ENCODE peak calls at places on chromosomes 5 and 9, in seven cellular contexts. Y is stomach, H is WTC11, D is pancreas, X is tibial nerve, J is lung, N is HepG2. O is an unnamed sample.

GRCh38 chr9:26326473-26327044 is 566.0 kb downstream of the CAAP1 start:
- DNase-seq in Y (no peak), H (peak), D (no peak), X (peak), J (no peak), N (peak), O (no peak)

GRCh38 chr9:4306788-4307144 is 6.9 kb upstream of the GLIS3 start:
- DNase-seq in Y (no peak), H (no peak), D (no peak), X (no peak), J (no peak), N (no peak), O (no peak)

GRCh38 chr5:102722930-102723329 is 32.2 kb upstream of the PAM start:
- DNase-seq in Y (no peak), H (no peak), D (no peak), X (no peak), J (no peak), N (no peak), O (no peak)

GRCh38 chr9:4422495-4422894 is 67.8 kb upstream of the SLC1A1 start:
- DNase-seq in Y (peak), H (no peak), D (no peak), X (no peak), J (no peak), N (no peak), O (no peak)

GRCh38 chr5:157535042-157535865 is 40.3 kb downstream of the ADAM19 start:
- DNase-seq in Y (no peak), H (no peak), D (no peak), X (no peak), J (peak), N (peak), O (no peak)

GRCh38 chr9:15529566-15530324 is 19.0 kb upstream of the PSIP1 start:
- DNase-seq in Y (no peak), H (no peak), D (no peak), X (no peak), J (no peak), N (no peak), O (no peak)

GRCh38 chr5:173051746-173052145 is 4.4 kb upstream of the CREBRF start:
- DNase-seq in Y (no peak), H (no peak), D (no peak), X (no peak), J (no peak), N (no peak), O (no peak)

GRCh38 chr9:136346927-136347465 is 16.5 kb downstream of the DNLZ start:
- DNase-seq in Y (no peak), H (no peak), D (no peak), X (no peak), J (no peak), N (no peak), O (no peak)

GRCh38 chr9:121737481-121737931 is 86.1 kb downstream of the DAB2IP start:
- DNase-seq in Y (no peak), H (no peak), D (no peak), X (no peak), J (no peak), N (no peak), O (no peak)

GRCh38 chr5:18202147-18202546 is 567.9 kb downstream of the TAF11L14 start:
- DNase-seq in Y (no peak), H (no peak), D (no peak), X (no peak), J (no peak), N (no peak), O (no peak)

GRCh38 chr5:1648806-1649205 is 125.0 kb upstream of the LPCAT1 start:
- DNase-seq in Y (no peak), H (no peak), D (no peak), X (no peak), J (no peak), N (no peak), O (no peak)

GRCh38 chr5:146059349-146060220 is 45.8 kb downstream of the PLAC8L1 start:
- DNase-seq in Y (no peak), H (no peak), D (no peak), X (no peak), J (no peak), N (no peak), O (no peak)

GRCh38 chr5:36066540-36067210 is at the start of gene UGT3A2:
- DNase-seq in Y (no peak), H (peak), D (no peak), X (no peak), J (no peak), N (no peak), O (no peak)

GRCh38 chr5:105817416-105817815 is 1853.3 kb downstream of the EFNA5 start:
- DNase-seq in Y (no peak), H (no peak), D (no peak), X (no peak), J (no peak), N (no peak), O (no peak)

GRCh38 chr9:27367922-27368316 is 71.0 kb upstream of the EQTN start:
- DNase-seq in Y (no peak), H (no peak), D (no peak), X (peak), J (no peak), N (no peak), O (no peak)

GRCh38 chr9:136351237-136351800 is 12.2 kb downstream of the DNLZ start:
- DNase-seq in Y (no peak), H (no peak), D (no peak), X (no peak), J (no peak), N (no peak), O (no peak)

GRCh38 chr9:100472725-100473261 is at the start of gene TMEFF1:
- DNase-seq in Y (peak), H (peak), D (peak), X (no peak), J (no peak), N (peak), O (peak)

GRCh38 chr5:87076931-87077330 is 190.8 kb upstream of the RASA1 start:
- DNase-seq in Y (no peak), H (no peak), D (no peak), X (no peak), J (no peak), N (no peak), O (no peak)

GRCh38 chr9:123090956-123091355 is 57.5 kb downstream of the GPR21 start:
- DNase-seq in Y (no peak), H (no peak), D (no peak), X (no peak), J (no peak), N (no peak), O (no peak)

GRCh38 chr9:123093141-123093540 is 59.7 kb downstream of the GPR21 start:
- DNase-seq in Y (no peak), H (no peak), D (no peak), X (no peak), J (no peak), N (no peak), O (no peak)

GRCh38 chr9:123089790-123090189 is 56.3 kb downstream of the GPR21 start:
- DNase-seq in Y (no peak), H (no peak), D (no peak), X (no peak), J (no peak), N (no peak), O (no peak)

GRCh38 chr9:123090198-123090896 is 56.9 kb downstream of the GPR21 start:
- DNase-seq in Y (no peak), H (no peak), D (no peak), X (no peak), J (no peak), N (no peak), O (no peak)

GRCh38 chr9:123091459-123091858 is 58.0 kb downstream of the GPR21 start:
- DNase-seq in Y (no peak), H (no peak), D (no peak), X (no peak), J (no peak), N (no peak), O (no peak)
- TF ChIP-seq CTCF in Y (no peak), H (no peak), D (no peak), X (no peak), J (no peak), N (no peak), O (peak)

DNA sequence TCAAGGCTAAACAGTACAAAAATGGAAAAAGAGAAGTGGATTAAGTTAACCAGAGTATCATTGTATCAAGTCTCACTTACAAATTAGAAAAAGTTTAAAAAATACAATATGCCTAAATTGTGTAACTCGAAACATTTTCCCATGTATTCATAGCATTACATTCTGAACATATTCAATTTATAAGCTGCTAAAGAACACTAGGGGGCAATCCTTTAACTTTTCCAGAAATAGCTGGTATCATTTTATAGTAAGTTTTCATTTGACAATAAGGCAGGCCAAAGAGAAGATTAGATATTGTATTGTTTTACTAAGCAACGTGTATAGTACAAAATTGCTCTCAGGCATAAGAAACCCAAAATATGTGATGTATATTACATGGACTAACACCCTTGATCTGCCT is 234.6 kb downstream of the ADGRV1 start:
- DNase-seq in Y (no peak), H (no peak), D (no peak), X (no peak), J (no peak), N (no peak), O (no peak)
- TF ChIP-seq CTCF in Y (no peak), H (no peak), D (no peak), X (no peak), J (no peak), N (no peak), O (peak)

GRCh38 chr5:144139586-144139985 is 30.9 kb downstream of the YIPF5 start:
- DNase-seq in Y (no peak), H (no peak), D (no peak), X (peak), J (no peak), N (no peak), O (no peak)
- TF ChIP-seq CTCF in Y (no peak), H (no peak), D (no peak), X (no peak), J (no peak), N (no peak), O (peak)

GRCh38 chr9:133889498-133890301 is 102.4 kb downstream of the VAV2 start:
- DNase-seq in Y (no peak), H (no peak), D (no peak), X (no peak), J (no peak), N (no peak), O (no peak)

GRCh38 chr9:133891741-133892140 is 100.4 kb downstream of the VAV2 start:
- DNase-seq in Y (no peak), H (no peak), D (no peak), X (no peak), J (no peak), N (no peak), O (no peak)

GRCh38 chr9:133888779-133889491 is 103.2 kb downstream of the VAV2 start:
- DNase-seq in Y (no peak), H (no peak), D (no peak), X (no peak), J (no peak), N (no peak), O (no peak)

GRCh38 chr9:133892193-133892920 is 99.8 kb downstream of the VAV2 start:
- DNase-seq in Y (no peak), H (no peak), D (no peak), X (no peak), J (no peak), N (peak), O (no peak)

DNA sequence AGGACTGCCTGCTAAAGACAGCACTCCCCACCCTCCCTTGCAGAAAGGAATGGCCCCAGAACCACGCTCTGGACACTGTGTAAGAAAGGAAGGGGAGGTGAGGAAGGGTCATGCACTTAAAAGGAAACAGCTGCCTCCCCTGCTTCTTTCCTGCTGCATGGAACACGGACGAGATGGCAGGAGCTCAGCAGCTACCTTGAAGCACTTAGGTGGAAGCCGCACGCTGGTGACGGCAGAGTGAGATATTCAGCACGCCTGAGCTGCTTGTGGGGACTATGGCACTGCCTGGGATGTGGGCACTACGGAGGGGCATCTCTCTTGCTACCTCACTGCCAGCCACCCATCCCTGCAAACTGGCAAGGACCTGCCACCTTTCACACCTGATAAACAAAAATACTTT is 101.5 kb downstream of the VAV2 start:
- DNase-seq in Y (no peak), H (no peak), D (no peak), X (no peak), J (no peak), N (no peak), O (no peak)
- TF ChIP-seq CTCF in Y (no peak), H (no peak), D (no peak), X (no peak), J (no peak), N (no peak), O (no peak)

DNA sequence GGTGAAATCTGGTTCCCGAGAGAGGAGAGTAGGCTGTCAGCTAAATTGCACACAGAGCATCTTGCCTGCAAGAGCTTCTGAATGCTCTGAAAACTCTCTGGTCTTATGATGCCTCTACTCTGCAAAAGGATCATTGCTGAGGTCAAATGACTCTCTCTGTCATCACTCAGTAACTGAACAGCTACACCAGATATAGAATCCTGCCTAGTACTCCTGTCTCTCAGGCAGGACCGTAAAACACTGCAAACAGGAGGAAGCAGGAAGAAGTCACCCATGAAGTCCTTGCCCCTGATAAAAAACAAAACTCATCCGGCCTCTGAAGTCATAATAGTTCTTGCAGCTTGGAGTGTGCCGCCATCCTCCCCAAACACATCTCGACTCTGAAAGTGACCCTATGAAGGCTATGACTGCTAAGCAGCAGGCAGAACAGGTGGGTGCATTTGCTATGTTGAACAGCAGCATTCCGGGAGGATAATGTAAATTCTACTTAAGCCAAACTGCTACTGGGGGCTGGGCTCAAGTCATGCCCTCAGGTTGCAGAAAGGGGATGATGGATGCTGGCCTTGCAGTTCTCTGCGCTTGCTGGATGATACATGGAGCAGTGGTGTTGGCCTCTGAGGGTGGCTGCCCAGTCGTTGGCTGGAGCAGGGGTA is 81.9 kb upstream of the FAM169A start:
- DNase-seq in Y (no peak), H (no peak), D (no peak), X (no peak), J (no peak), N (no peak), O (no peak)
- TF ChIP-seq CTCF in Y (no peak), H (no peak), D (no peak), X (no peak), J (no peak), N (no peak), O (no peak)

GRCh38 chr9:88583901-88584596 is 49.1 kb downstream of the NXNL2 start:
- DNase-seq in Y (no peak), H (no peak), D (no peak), X (no peak), J (no peak), N (no peak), O (no peak)
- TF ChIP-seq CTCF in Y (no peak), H (no peak), D (no peak), X (no peak), J (no peak), N (no peak), O (peak)

GRCh38 chr9:23563497-23563896 is 262.5 kb downstream of the ELAVL2 start:
- DNase-seq in Y (no peak), H (no peak), D (no peak), X (no peak), J (no peak), N (no peak), O (no peak)
- TF ChIP-seq CTCF in Y (no peak), H (no peak), D (no peak), X (no peak), J (no peak), N (no peak), O (no peak)

DNA sequence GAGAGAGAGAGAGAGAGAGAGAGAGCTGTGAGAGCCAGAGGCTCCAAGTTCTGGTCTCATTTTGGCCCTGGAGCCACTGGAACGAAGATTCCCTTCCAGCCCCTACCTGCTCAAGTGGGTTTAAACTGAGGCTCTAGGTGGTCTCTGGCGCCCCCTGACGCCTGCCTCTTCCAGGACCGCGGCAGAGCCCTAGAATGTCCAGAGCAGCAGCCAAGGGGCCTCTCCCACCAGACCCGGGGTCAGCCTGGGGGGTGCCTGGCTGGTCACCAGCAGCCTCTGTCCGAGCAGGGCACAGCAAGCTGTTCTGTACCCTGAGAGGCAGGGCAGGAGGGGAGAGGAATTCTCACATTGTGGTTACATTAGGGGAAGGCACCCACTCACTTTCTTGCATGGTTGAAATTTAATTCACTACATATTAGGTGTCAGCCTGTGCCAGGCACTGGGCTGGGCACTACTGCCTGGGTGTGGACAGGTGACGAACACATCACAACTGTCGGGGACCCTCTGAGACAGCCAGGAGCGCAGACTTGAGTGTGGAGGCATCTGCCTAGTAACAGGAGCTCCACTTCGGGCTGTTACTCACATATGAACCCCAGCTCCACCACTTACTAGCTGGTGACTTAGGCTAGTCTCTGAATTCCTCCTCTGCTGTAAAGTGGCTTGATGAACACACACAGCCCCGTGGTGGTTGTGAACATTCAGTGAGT is 44.5 kb downstream of the AMBP start:
- DNase-seq in Y (no peak), H (peak), D (no peak), X (no peak), J (peak), N (peak), O (peak)
- TF ChIP-seq CTCF in Y (peak), H (peak), D (peak), X (peak), J (no peak), N (peak), O (peak)

GRCh38 chr5:57889558-57889957 is 406.9 kb upstream of the ACTBL2 start:
- DNase-seq in Y (no peak), H (no peak), D (no peak), X (no peak), J (no peak), N (peak), O (no peak)
- TF ChIP-seq CTCF in Y (no peak), H (no peak), D (no peak), X (no peak), J (no peak), N (peak), O (peak)

GRCh38 chr9:130893250-130894101 is 3.1 kb downstream of the QRFP start:
- DNase-seq in Y (peak), H (peak), D (no peak), X (peak), J (peak), N (no peak), O (no peak)
- TF ChIP-seq CTCF in Y (no peak), H (no peak), D (no peak), X (no peak), J (no peak), N (peak), O (peak)